ENCODE peak calls at places on chromosomes 6 and 20, in five cellular contexts. Z is OCI-M1, M is NAMALWA, S is PC-9, A is NCI-H2029 treated with DMSO at 0.1 percent for 48 hours. W is an unnamed sample.

GRCh38 chr6:30726506-30727413 is 6.6 kb downstream of the TUBB start:
- DNase-seq in Z (no peak), M (no peak), S (no peak), A (no peak), W (no peak)

GRCh38 chr6:87139236-87139635 is 16.1 kb upstream of the ZNF292 start:
- DNase-seq in Z (peak), M (peak), S (no peak), A (peak), W (no peak)

GRCh38 chr6:139149383-139149782 is 14.5 kb downstream of the HECA start:
- DNase-seq in Z (no peak), M (no peak), S (no peak), A (no peak), W (no peak)

GRCh38 chr20:25584905-25585704 is at the start of gene NINL:
- DNase-seq in Z (no peak), M (no peak), S (peak), A (no peak), W (no peak)

GRCh38 chr6:132401941-132402275 is 633 bp upstream of the MOXD1 start:
- DNase-seq in Z (no peak), M (no peak), S (no peak), A (no peak), W (no peak)

GRCh38 chr6:43274916-43275597 is 23.0 kb upstream of the SLC22A7 start:
- DNase-seq in Z (no peak), M (no peak), S (no peak), A (no peak), W (no peak)

GRCh38 chr20:17594443-17594842 is 24.6 kb downstream of the DSTN start:
- DNase-seq in Z (no peak), M (no peak), S (peak), A (no peak), W (no peak)

GRCh38 chr6:83511901-83512681 is at the start of gene PRSS35:
- DNase-seq in Z (peak), M (peak), S (no peak), A (no peak), W (no peak)

GRCh38 chr6:54419885-54420284 is 111.6 kb downstream of the TINAG start:
- DNase-seq in Z (peak), M (no peak), S (peak), A (no peak), W (peak)